ENCODE peak calls at places on chromosome 9, in six cellular contexts. I is Peyer's patch, W is left lung, X is psoas muscle, A is HepG2, Q is mammary epithelial cell. U is an unnamed sample. For H3K27me3, the result is how much of the 10 kb centered on the place peaks cover.

GRCh38 chr9:784202-784601 is 57.3 kb upstream of the DMRT1 start:
- DNase-seq in I (no peak), W (no peak), X (no peak), A (no peak), Q (peak), U (no peak)

GRCh38 chr9:127909839-127910273 is 7.0 kb downstream of the ST6GALNAC4 start:
- DNase-seq in I (no peak), W (peak), X (peak), A (no peak), Q (no peak), U (no peak)

GRCh38 chr9:83062653-83063527 is at the start of gene RASEF:
- DNase-seq in I (peak), W (peak), X (peak), A (no peak), Q (peak), U (no peak)

GRCh38 chr9:109497193-109498165 is 628 bp downstream of the PTPN3 start:
- DNase-seq in I (peak), W (no peak), X (no peak), A (no peak), Q (peak), U (no peak)

GRCh38 chr9:88233091-88233490 is 94.8 kb upstream of the SPATA31C2 start:
- DNase-seq in I (no peak), W (no peak), X (no peak), A (no peak), Q (no peak), U (no peak)

GRCh38 chr9:33676746-33677505 is 118.4 kb upstream of the PRSS3 start:
- DNase-seq in I (peak), W (peak), X (peak), A (no peak), Q (peak), U (peak)

GRCh38 chr9:123687246-123687721 is 242.6 kb downstream of the DENND1A start:
- DNase-seq in I (no peak), W (no peak), X (no peak), A (peak), Q (no peak), U (peak)

GRCh38 chr9:124511426-124511840 is 4.2 kb upstream of the NR5A1 start:
- DNase-seq in I (no peak), W (no peak), X (no peak), A (peak), Q (no peak), U (no peak)

GRCh38 chr9:111974092-111974681 is 77.6 kb downstream of the UGCG start:
- DNase-seq in I (peak), W (no peak), X (no peak), A (no peak), Q (no peak), U (no peak)

GRCh38 chr9:133254471-133254870 is 20.5 kb downstream of the ABO start:
- DNase-seq in I (no peak), W (no peak), X (no peak), A (no peak), Q (no peak), U (no peak)

GRCh38 chr9:115395511-115396021 is 277.6 kb upstream of the TNC start:
- DNase-seq in I (no peak), W (no peak), X (no peak), A (no peak), Q (peak), U (no peak)

GRCh38 chr9:130206579-130206978 is 34.4 kb downstream of the NCS1 start:
- DNase-seq in I (no peak), W (peak), X (no peak), A (no peak), Q (no peak), U (no peak)

GRCh38 chr9:33158555-33159057 is 8.5 kb downstream of the B4GALT1 start:
- DNase-seq in I (no peak), W (no peak), X (no peak), A (no peak), Q (no peak), U (no peak)

GRCh38 chr9:70835323-70835722 is 286.1 kb downstream of the TRPM3 start:
- DNase-seq in I (no peak), W (no peak), X (no peak), A (no peak), Q (peak), U (no peak)

GRCh38 chr9:70601000-70601929 is 186.8 kb upstream of the KLF9 start:
- DNase-seq in I (peak), W (peak), X (peak), A (peak), Q (peak), U (peak)

GRCh38 chr9:107588393-107588792 is 98.8 kb upstream of the KLF4 start:
- DNase-seq in I (no peak), W (no peak), X (no peak), A (no peak), Q (no peak), U (no peak)

GRCh38 chr9:127973169-127974001 is 7.4 kb downstream of the EEIG1 start:
- DNase-seq in I (peak), W (peak), X (peak), A (no peak), Q (no peak), U (no peak)

GRCh38 chr9:123550797-123551196 is 194.8 kb downstream of the CRB2 start:
- DNase-seq in I (no peak), W (no peak), X (no peak), A (no peak), Q (no peak), U (no peak)

GRCh38 chr9:112731971-112732370 is 14.1 kb upstream of the INIP start:
- DNase-seq in I (peak), W (no peak), X (no peak), A (peak), Q (no peak), U (no peak)

GRCh38 chr9:112562235-112562958 is 75.8 kb downstream of the KIAA1958 start:
- DNase-seq in I (no peak), W (no peak), X (no peak), A (no peak), Q (no peak), U (no peak)

GRCh38 chr9:76374702-76375543 is 19.3 kb downstream of the RFK start:
- DNase-seq in I (peak), W (no peak), X (peak), A (peak), Q (peak), U (peak)

GRCh38 chr9:16689352-16689938 is 181.0 kb downstream of the BNC2 start:
- DNase-seq in I (no peak), W (no peak), X (peak), A (no peak), Q (no peak), U (no peak)

GRCh38 chr9:137188490-137189296 is at the start of the genes ANAPC2 and SSNA1:
- DNase-seq in I (peak), W (peak), X (peak), A (peak), Q (peak), U (peak)
- TF ChIP-seq CTCF in I (no peak), W (no peak), X (peak), A (peak), Q (no peak), U (peak)

DNA sequence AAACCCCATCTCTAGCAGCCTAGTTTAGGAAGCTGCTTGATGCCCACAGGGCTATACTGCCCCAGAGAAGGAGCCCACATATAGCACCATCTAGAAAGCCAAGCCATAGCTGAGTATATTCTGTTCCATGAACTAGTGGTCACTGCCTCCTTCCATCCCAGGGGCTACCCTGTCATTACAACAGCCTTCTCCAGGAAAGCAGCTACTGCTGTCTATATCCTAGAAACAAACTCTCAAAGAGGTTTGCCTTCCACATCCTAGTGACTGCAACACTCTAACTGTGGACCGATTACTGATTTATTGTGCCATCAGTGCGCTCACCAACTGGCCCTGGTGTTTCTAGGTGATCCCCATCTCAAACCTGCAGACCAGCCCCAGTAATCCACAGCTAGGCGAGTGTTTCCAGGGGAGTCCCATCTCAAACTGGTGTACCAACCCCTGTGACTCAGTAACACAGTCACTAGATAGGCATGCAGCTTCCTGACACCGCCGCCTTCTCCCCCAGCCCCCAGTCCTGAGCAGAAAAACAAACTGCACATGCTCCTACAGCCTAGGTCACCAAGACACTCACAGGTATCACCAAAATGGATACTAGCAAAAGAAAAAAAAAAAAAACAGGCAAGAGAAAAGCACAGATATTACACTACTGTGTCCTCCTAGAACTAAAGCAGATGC is 14.8 kb downstream of the SPTLC1 start:
- DNase-seq in I (no peak), W (no peak), X (no peak), A (no peak), Q (peak), U (no peak)
- H3K27ac ChIP-seq in I (no peak), W (no peak), X (no peak), A (no peak), Q (peak), U (no peak)

DNA sequence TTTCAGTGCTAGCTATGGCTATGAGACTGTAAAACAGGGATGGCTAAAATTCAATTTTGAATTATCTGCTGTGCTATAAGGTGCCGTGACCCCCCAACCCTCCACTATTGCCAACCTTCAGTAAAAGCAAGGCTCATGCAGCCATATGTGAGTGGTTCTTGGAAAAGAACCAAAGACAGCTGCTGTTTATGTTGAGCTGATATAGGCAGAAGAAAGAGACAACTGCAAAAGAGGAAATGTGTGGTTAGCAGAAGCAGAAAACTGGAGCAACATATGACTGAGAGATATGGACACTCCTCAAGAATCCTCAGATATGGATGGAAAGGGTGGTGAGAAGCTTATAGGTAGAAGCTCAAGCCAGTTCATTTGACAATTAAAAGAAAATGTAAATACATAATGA is 200.3 kb downstream of the TLE1 start:
- DNase-seq in I (no peak), W (no peak), X (no peak), A (no peak), Q (no peak), U (no peak)
- H3K27me3 ChIP-seq in I (under half), W (under half), X (under half), A (under half), Q (under half), U (under half)

GRCh38 chr9:31445357-31445756 is 939.1 kb upstream of the ACO1 start:
- DNase-seq in I (no peak), W (no peak), X (no peak), A (no peak), Q (peak), U (no peak)

DNA sequence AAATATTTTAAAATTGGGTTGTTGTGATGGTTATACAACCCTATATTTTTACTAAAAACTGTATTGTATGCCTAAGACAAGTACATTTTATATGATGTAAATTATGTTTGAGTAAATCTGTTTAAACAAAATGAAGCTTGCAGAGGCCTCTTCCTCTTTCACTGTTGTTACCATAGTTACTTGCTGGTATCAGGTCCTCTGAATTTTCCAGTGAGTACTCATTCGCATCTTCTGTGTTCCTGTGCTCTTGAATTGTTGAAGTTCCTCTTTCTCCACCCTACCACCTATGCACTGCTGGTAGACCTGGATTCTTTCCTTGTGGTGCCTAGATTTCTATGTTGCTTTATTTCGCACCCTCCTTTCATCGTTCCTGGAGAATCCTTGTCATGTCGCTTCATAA is 938.5 kb upstream of the ACO1 start:
- DNase-seq in I (no peak), W (no peak), X (no peak), A (no peak), Q (no peak), U (no peak)
- TF ChIP-seq CTCF in I (no peak), W (no peak), X (no peak), A (no peak), Q (no peak), U (no peak)

DNA sequence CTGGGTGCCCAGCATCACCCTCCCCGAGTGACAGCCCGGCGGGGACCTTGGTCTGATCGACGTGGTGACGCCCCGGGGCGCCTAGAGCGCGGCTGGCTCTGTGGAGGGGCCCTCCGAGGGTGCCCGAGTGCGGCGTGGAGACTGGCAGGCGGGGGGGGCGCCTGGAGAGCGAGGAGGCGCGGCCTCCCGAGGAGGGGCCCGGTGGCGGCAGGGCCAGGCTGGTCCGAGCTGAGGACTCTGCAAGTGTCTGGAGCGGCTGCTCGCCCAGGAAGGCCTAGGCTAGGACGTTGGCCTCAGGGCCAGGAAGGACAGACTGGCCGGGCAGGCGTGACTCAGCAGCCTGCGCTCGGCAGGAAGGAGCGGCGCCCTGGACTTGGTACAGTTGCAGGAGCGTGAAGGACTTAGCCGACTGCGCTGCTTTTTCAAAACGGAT is 1.3 kb downstream of the GADD45G start:
- DNase-seq in I (peak), W (peak), X (peak), A (peak), Q (peak), U (peak)
- H3K27ac ChIP-seq in I (peak), W (peak), X (peak), A (no peak), Q (no peak), U (peak)

GRCh38 chr9:37026085-37026935 is 7.8 kb downstream of the PAX5 start:
- DNase-seq in I (no peak), W (no peak), X (peak), A (no peak), Q (no peak), U (no peak)

GRCh38 chr9:37028425-37029031 is 5.5 kb downstream of the PAX5 start:
- DNase-seq in I (no peak), W (no peak), X (no peak), A (no peak), Q (no peak), U (no peak)

GRCh38 chr9:37026936-37027581 is 7.0 kb downstream of the PAX5 start:
- DNase-seq in I (peak), W (no peak), X (no peak), A (no peak), Q (no peak), U (no peak)

GRCh38 chr9:37029304-37029775 is 4.7 kb downstream of the PAX5 start:
- DNase-seq in I (peak), W (no peak), X (no peak), A (no peak), Q (no peak), U (no peak)

DNA sequence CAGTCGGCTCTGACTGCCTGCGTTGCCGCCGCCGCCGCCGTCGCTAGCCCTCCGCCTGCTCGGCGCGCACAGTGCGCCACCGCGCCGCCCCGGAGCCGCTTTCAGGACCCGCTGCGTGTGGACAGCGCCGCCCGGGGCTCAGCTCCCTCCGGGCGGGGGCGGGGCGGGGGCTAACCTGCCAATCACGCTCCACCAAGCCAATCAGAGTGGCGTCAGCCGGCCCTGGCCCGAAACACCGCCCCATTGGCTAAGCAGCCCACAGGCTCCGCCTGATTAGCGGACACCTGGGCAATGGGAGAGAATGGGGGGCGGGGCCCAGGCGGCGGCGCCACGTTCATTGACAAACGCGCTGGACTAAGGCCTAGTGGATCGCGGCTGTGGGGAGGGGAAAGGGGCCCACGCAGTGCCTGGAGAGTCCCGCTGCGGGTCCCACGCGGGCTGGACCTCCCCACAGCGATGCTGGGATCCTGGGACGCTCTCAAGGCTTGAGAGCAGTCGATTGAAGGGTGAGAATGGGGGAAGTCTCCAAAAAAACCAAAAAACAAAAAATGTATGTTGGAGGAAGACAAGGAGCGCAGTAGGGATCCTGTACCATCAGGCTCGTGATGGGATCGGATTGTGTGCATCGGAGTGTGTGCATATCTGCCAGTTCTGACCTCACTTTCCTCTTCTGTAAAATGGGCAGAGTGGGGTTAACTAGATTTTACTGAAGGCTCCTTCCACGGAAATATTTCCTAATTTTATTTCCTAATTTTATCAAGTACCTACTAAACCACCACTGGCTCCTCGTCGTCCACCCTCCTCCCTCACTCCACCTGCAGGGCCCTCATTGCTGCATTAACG is 6.3 kb downstream of the PAX5 start:
- DNase-seq in I (peak), W (peak), X (peak), A (peak), Q (peak), U (peak)
- H3K27me3 ChIP-seq in I (under half), W (half or more), X (under half), A (half or more), Q (half or more), U (under half)

DNA sequence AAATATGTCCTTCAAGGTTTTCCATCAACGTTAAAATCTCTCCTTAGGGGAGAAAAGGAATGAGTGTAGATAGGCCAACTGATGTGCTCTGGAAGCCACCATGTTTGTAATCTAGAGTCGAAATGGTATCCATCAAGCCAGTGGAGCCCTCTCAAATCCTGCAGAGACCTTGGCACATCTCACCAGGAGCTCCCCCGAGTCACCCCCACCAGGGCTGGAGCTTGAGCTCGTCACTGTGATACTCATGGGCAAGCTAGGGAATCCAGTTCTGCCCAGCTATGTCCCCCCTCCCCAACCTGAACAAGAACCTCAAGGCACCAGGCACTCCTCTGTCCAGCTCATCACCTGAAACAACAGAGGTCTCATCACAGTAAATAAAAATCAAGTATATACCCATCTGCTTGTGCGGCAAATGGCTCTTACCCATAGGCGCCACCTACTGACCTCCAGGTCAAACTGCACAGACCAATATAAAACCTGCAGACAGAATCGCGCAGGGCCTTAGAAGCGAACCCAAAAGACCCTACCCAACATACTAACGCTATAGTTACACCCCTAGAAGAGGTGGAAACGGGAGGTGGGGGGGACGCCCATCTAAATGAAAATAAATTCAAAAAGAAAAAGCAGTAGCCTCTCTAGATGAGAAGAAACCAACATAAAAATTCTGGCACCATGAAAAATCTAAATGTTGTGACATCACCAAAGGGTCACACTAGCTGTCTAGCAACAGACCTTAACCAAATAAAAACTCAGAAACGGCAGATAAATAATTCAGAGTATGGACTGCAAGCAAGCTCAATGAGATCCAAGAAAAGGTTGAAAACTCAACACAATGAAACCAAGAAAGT is 75.0 kb downstream of the TTC39B start:
- DNase-seq in I (peak), W (no peak), X (no peak), A (peak), Q (peak), U (no peak)
- TF ChIP-seq CTCF in I (peak), W (no peak), X (peak), A (peak), Q (peak), U (no peak)

DNA sequence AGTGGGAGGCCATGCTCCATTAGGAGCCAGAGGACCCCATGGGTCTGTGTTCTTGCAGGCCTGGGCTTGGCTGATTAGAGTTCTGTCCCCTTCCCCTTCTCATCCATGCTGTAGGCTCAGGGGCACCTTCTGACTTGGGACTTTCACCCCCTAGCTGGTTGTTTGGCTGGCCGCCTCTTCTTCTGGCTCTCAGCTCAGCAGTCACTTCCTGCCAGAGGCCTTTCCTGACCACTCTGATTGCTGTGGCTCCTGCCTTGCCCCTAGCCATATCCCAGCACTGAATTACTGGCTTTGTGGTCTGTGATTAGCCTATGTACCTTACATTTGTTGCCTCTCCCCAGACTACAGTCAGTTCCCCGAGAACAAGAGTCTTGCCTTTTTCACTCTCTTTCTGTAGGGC is 14.6 kb downstream of the ENTREP1 start:
- DNase-seq in I (no peak), W (no peak), X (no peak), A (no peak), Q (peak), U (no peak)
- H3K27ac ChIP-seq in I (no peak), W (no peak), X (peak), A (no peak), Q (no peak), U (no peak)